ENCODE peak calls at places on chromosomes 4 and X, in four cellular contexts. J, A, P and O are unnamed samples.

GRCh38 chrX:51336584-51336983 is 4.0 kb downstream of the NUDT10 start:
- DNase-seq in J (peak; percentile 22), A (no peak), P (no peak), O (peak; percentile 10)

GRCh38 chr4:89889289-89889688 is 5.4 kb upstream of the MMRN1 start:
- DNase-seq in J (no peak), A (no peak), P (no peak), O (no peak)

GRCh38 chr4:137819964-137820383 is 287.7 kb upstream of the PCDH18 start:
- DNase-seq in J (peak; percentile 1), A (no peak), P (no peak), O (peak; percentile 8)

GRCh38 chrX:96314974-96315373 is 369.7 kb upstream of the DIAPH2 start:
- DNase-seq in J (no peak), A (no peak), P (no peak), O (no peak)

GRCh38 chr4:2744576-2745270 is 11.4 kb downstream of the TNIP2 start:
- DNase-seq in J (no peak), A (no peak), P (no peak), O (no peak)

GRCh38 chrX:15678339-15678738 is 13.7 kb upstream of the CLTRN start:
- DNase-seq in J (no peak), A (no peak), P (no peak), O (no peak)

GRCh38 chr4:29079260-29079659 is 1640.9 kb upstream of the PCDH7 start:
- DNase-seq in J (no peak), A (no peak), P (no peak), O (no peak)

GRCh38 chr4:6271701-6272465 is 2.2 kb downstream of the WFS1 start:
- DNase-seq in J (no peak), A (no peak), P (no peak), O (peak; percentile 98)

GRCh38 chr4:73007526-73008100 is 61.9 kb downstream of the COX18 start:
- DNase-seq in J (no peak), A (no peak), P (no peak), O (no peak)

GRCh38 chr4:24114444-24114843 is 224.6 kb upstream of the PPARGC1A start:
- DNase-seq in J (no peak), A (no peak), P (no peak), O (no peak)

GRCh38 chrX:123949846-123950245 is 11.7 kb upstream of the STAG2 start:
- DNase-seq in J (no peak), A (no peak), P (no peak), O (no peak)

GRCh38 chr4:17613761-17614415 is 553 bp upstream of the MED28 start:
- DNase-seq in J (no peak), A (no peak), P (no peak), O (peak; percentile 20)

GRCh38 chrX:13897571-13897970 is 80.7 kb upstream of the GPM6B start:
- DNase-seq in J (no peak), A (no peak), P (no peak), O (no peak)

GRCh38 chr4:72786401-72786990 is 217.5 kb upstream of the ADAMTS3 start:
- DNase-seq in J (no peak), A (no peak), P (no peak), O (no peak)

GRCh38 chr4:8920969-8921368 is 49.3 kb upstream of the HMX1 start:
- DNase-seq in J (no peak), A (no peak), P (peak; percentile 4), O (no peak)

GRCh38 chrX:68498044-68498507 is 775 bp upstream of the YIPF6 start:
- DNase-seq in J (peak; percentile 25), A (no peak), P (no peak), O (no peak)

GRCh38 chr4:75243570-75243969 is 270.6 kb downstream of the RCHY1 start:
- DNase-seq in J (no peak), A (no peak), P (no peak), O (no peak)

GRCh38 chr4:99405433-99406115 is 29.6 kb downstream of the ADH7 start:
- DNase-seq in J (peak; percentile 2), A (no peak), P (peak; percentile 49), O (peak; percentile 77)

GRCh38 chr4:117971406-117971805 is 62.9 kb upstream of the NDST3 start:
- DNase-seq in J (no peak), A (no peak), P (no peak), O (no peak)

GRCh38 chr4:108276690-108277089 is 108.0 kb upstream of the LEF1 start:
- DNase-seq in J (no peak), A (no peak), P (no peak), O (no peak)

GRCh38 chr4:16239086-16239485 is 12.8 kb upstream of the TAPT1 start:
- DNase-seq in J (no peak), A (no peak), P (no peak), O (no peak)

GRCh38 chr4:185113340-185113739 is 29.7 kb upstream of the SLC25A4 start:
- DNase-seq in J (no peak), A (no peak), P (no peak), O (no peak)

GRCh38 chrX:43317378-43317777 is 338.7 kb upstream of the MAOA start:
- DNase-seq in J (no peak), A (no peak), P (no peak), O (no peak)

GRCh38 chr4:148116264-148116663 is 325.9 kb downstream of the NR3C2 start:
- DNase-seq in J (no peak), A (no peak), P (no peak), O (no peak)

GRCh38 chr4:186953601-186954260 is 230.1 kb upstream of the FAT1 start:
- DNase-seq in J (no peak), A (no peak), P (no peak), O (no peak)

GRCh38 chrX:139882299-139882698 is 50.6 kb downstream of the ATP11C start:
- DNase-seq in J (no peak), A (no peak), P (no peak), O (no peak)

GRCh38 chr4:55754754-55755350 is 64.7 kb upstream of the EXOC1L start:
- DNase-seq in J (no peak), A (no peak), P (no peak), O (no peak)

GRCh38 chr4:6446538-6447451 is 25.6 kb downstream of the PPP2R2C start:
- DNase-seq in J (no peak), A (no peak), P (no peak), O (no peak)

GRCh38 chr4:158170691-158171455 is 2.0 kb downstream of the GASK1B start:
- DNase-seq in J (no peak), A (no peak), P (peak; percentile 53), O (no peak)

GRCh38 chrX:9878141-9878875 is 88.8 kb upstream of the CLDN34 start:
- DNase-seq in J (no peak), A (no peak), P (no peak), O (no peak)

GRCh38 chrX:70433848-70434351 is 10.7 kb upstream of the DLG3 start:
- DNase-seq in J (peak; percentile 53), A (peak; percentile 9), P (peak; percentile 76), O (peak; percentile 52)

GRCh38 chrX:154918060-154918483 is 31.9 kb downstream of the F8A1 start:
- DNase-seq in J (peak; percentile 32), A (no peak), P (peak; percentile 32), O (peak; percentile 58)

GRCh38 chr4:114924311-114924710 is 189.1 kb downstream of the NDST4 start:
- DNase-seq in J (no peak), A (no peak), P (no peak), O (no peak)

DNA sequence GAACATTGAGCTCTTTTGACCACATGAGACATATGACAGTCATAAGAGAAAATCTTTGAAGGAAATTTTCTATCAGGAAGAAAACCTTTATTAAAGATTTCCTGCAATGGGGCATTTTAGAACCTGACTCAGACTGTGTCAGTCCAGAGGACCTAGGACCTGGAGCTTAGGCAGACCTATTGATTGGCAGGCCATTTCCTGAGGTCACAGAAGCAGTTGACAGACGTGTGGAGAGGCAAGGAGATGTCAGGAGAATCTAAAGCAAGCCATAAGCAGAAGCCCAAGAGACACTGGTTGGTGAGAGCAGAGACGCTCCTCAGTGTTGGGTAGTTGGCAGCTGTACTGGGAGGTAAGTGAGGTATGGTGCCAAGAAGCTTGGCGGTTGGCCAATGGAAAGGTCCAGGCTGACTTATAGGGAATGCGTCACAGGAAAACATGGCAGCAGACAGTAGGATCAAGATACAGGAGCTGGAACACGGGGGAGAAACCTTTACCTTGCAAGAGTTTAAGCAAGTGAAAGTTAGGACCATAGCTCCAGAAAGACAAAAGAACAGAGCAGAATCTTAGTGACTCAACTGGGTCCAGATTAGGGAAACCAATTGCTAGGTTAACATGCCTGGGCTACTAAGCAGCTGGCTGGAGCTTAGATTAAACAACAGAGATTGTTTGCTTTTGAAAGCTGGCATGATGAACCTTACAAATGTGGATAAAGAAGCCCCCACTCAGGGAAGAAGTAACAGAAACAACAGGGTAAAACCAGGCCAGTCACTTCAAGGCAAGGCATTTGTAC is 18.6 kb downstream of the PALLD start:
- DNase-seq in J (no peak), A (no peak), P (peak; percentile 61), O (peak; percentile 39)
- H3K27ac ChIP-seq in J (peak overlapping the region; percentile 56), A (no peak overlapping the region), P (no peak overlapping the region), O (peak overlapping the region; percentile 44)

GRCh38 chr4:105147226-105148151 is 813 bp downstream of the TET2 start:
- DNase-seq in J (no peak), A (no peak), P (peak; percentile 42), O (peak; percentile 25)
- H3K27ac ChIP-seq in J (peak overlapping the region; percentile 96), A (peak overlapping the region; percentile 92), P (peak overlapping the region; percentile 79), O (peak overlapping the region; percentile 29)

DNA sequence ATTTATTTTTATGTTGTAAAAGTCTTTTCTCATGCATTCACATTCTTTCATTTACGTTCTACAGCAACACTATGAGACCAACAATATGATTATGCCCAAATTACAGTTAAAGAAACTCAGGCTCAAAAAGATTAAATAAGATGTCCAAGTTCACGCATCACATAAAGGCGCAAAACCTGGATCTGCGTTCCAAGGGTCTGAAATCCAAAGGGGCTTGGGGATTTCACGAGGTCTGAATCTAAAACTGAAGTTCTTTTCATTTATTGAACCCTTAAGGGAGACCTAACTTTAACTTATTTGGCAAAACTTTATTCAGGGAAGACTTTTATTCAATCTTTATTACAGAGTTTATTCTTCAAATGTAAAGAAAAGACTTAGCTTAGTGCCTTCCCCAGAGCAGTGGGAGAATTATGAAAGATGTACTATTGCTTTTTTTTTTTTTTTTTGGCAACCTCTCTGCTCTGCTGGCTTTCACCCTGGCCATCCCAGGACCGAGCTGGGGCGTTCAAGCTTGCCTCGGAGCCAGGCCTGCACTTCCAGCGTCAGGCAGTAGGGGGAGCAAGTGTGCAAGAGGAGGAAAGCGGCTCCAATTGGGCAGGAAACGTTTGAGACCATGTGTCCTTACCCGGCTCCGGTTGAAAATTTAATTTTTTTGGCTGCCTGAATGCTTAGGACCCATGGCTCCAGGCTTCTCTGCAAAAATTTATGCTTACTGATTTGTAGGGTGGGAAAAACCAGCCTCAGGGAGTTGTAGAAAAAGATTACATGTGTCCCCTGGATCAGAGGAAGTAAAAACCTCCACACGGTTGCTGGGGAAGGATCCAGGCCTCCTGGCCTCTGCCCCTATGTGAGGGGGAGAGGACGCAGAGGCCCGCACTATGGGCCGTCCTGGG is 344.3 kb upstream of the KLF3 start:
- DNase-seq in J (peak; percentile 71), A (peak; percentile 24), P (peak; percentile 90), O (peak; percentile 89)
- H3K27ac ChIP-seq in J (peak overlapping the region; percentile 89), A (peak overlapping the region; percentile 89), P (peak overlapping the region; percentile 91), O (peak overlapping the region; percentile 57)

GRCh38 chr4:123353656-123354055 is 42.9 kb upstream of the SPRY1 start:
- DNase-seq in J (no peak), A (no peak), P (no peak), O (no peak)

GRCh38 chr4:123351713-123352112 is 44.9 kb upstream of the SPRY1 start:
- DNase-seq in J (no peak), A (no peak), P (peak; percentile 39), O (no peak)

GRCh38 chr4:123354701-123355100 is 41.9 kb upstream of the SPRY1 start:
- DNase-seq in J (no peak), A (no peak), P (no peak), O (peak; percentile 50)

GRCh38 chr4:123352240-123352945 is 44.2 kb upstream of the SPRY1 start:
- DNase-seq in J (no peak), A (no peak), P (no peak), O (peak; percentile 34)

GRCh38 chr4:123352966-123353365 is 43.6 kb upstream of the SPRY1 start:
- DNase-seq in J (no peak), A (no peak), P (no peak), O (no peak)
- H3K27ac ChIP-seq in J (no peak overlapping the region), A (peak overlapping the region; percentile 74), P (peak overlapping the region; percentile 63), O (peak overlapping the region; percentile 74)

GRCh38 chrX:21398424-21398823 is 24.2 kb downstream of the CNKSR2 start:
- DNase-seq in J (no peak), A (no peak), P (no peak), O (no peak)
- H3K27ac ChIP-seq in J (no peak overlapping the region), A (no peak overlapping the region), P (no peak overlapping the region), O (no peak overlapping the region)